ENCODE peak calls at places on chromosomes 11 and 22, in eight cellular contexts. One of them, this sample, is unnamed.

GRCh38 chr11:15145635-15146034 is 30.9 kb downstream of the INSC start:
- DNase-seq in spleen: no peak
- DNase-seq in ovary: no peak
- DNase-seq in IMR-90: no peak
- DNase-seq in heart left ventricle: no peak
- DNase-seq in uterus: no peak
- DNase-seq in K562: no peak
- DNase-seq in breast epithelium: no peak
- DNase-seq in this sample: no peak

GRCh38 chr11:8357505-8357888 is 93.8 kb upstream of the LMO1 start:
- DNase-seq in spleen: peak; percentile 61
- DNase-seq in ovary: no peak
- DNase-seq in IMR-90: no peak
- DNase-seq in heart left ventricle: no peak
- DNase-seq in uterus: no peak
- DNase-seq in K562: no peak
- DNase-seq in breast epithelium: no peak
- DNase-seq in this sample: no peak

GRCh38 chr11:19345848-19346681 is 105.3 kb upstream of the E2F8 start:
- DNase-seq in spleen: peak; percentile 69
- DNase-seq in ovary: no peak
- DNase-seq in IMR-90: no peak
- DNase-seq in heart left ventricle: peak; percentile 29
- DNase-seq in uterus: no peak
- DNase-seq in K562: no peak
- DNase-seq in breast epithelium: no peak
- DNase-seq in this sample: no peak

GRCh38 chr11:66289548-66290331 is 797 bp upstream of the YIF1A start:
- DNase-seq in spleen: no peak
- DNase-seq in ovary: no peak
- DNase-seq in IMR-90: no peak
- DNase-seq in heart left ventricle: peak; percentile 83
- DNase-seq in uterus: no peak
- DNase-seq in K562: peak; percentile 86
- DNase-seq in breast epithelium: peak; percentile 72
- DNase-seq in this sample: peak; percentile 77

GRCh38 chr22:33108037-33108436 is 49.9 kb upstream of the SYN3 start:
- DNase-seq in spleen: no peak
- DNase-seq in ovary: no peak
- DNase-seq in IMR-90: no peak
- DNase-seq in heart left ventricle: no peak
- DNase-seq in uterus: no peak
- DNase-seq in K562: no peak
- DNase-seq in breast epithelium: no peak
- DNase-seq in this sample: no peak

GRCh38 chr11:46697303-46697702 is 3.1 kb downstream of the ARHGAP1 start:
- DNase-seq in spleen: no peak
- DNase-seq in ovary: no peak
- DNase-seq in IMR-90: no peak
- DNase-seq in heart left ventricle: no peak
- DNase-seq in uterus: no peak
- DNase-seq in K562: no peak
- DNase-seq in breast epithelium: no peak
- DNase-seq in this sample: no peak

GRCh38 chr11:118691926-118692830 is 12.7 kb upstream of the TREH start:
- DNase-seq in spleen: peak; percentile 80
- DNase-seq in ovary: no peak
- DNase-seq in IMR-90: peak; percentile 67
- DNase-seq in heart left ventricle: no peak
- DNase-seq in uterus: no peak
- DNase-seq in K562: no peak
- DNase-seq in breast epithelium: no peak
- DNase-seq in this sample: no peak

GRCh38 chr11:78588517-78588916 is 13.9 kb upstream of the NARS2 start:
- DNase-seq in spleen: no peak
- DNase-seq in ovary: no peak
- DNase-seq in IMR-90: no peak
- DNase-seq in heart left ventricle: no peak
- DNase-seq in uterus: no peak
- DNase-seq in K562: no peak
- DNase-seq in breast epithelium: no peak
- DNase-seq in this sample: no peak

GRCh38 chr11:88553204-88553603 is 215.7 kb upstream of the CTSC start:
- DNase-seq in spleen: no peak
- DNase-seq in ovary: no peak
- DNase-seq in IMR-90: peak; percentile 49
- DNase-seq in heart left ventricle: no peak
- DNase-seq in uterus: no peak
- DNase-seq in K562: no peak
- DNase-seq in breast epithelium: no peak
- DNase-seq in this sample: no peak

GRCh38 chr11:130449996-130450419 is 1.6 kb downstream of the ADAMTS15 start:
- DNase-seq in spleen: no peak
- DNase-seq in ovary: peak; percentile 83
- DNase-seq in IMR-90: peak; percentile 82
- DNase-seq in heart left ventricle: peak; percentile 94
- DNase-seq in uterus: peak; percentile 89
- DNase-seq in K562: peak; percentile 5
- DNase-seq in breast epithelium: peak; percentile 86
- DNase-seq in this sample: peak; percentile 88

GRCh38 chr11:69511358-69512015 is 30.0 kb downstream of the LINC01488 start:
- DNase-seq in spleen: peak; percentile 29
- DNase-seq in ovary: no peak
- DNase-seq in IMR-90: no peak
- DNase-seq in heart left ventricle: no peak
- DNase-seq in uterus: no peak
- DNase-seq in K562: no peak
- DNase-seq in breast epithelium: no peak
- DNase-seq in this sample: no peak

GRCh38 chr11:10856689-10857603 is 907 bp downstream of the ZBED5 start:
- DNase-seq in spleen: no peak
- DNase-seq in ovary: no peak
- DNase-seq in IMR-90: peak; percentile 28
- DNase-seq in heart left ventricle: peak; percentile 54
- DNase-seq in uterus: no peak
- DNase-seq in K562: peak; percentile 73
- DNase-seq in breast epithelium: no peak
- DNase-seq in this sample: peak; percentile 71

GRCh38 chr22:41998361-41999261 is at the start of gene WBP2NL:
- DNase-seq in spleen: peak; percentile 96
- DNase-seq in ovary: peak; percentile 84
- DNase-seq in IMR-90: peak; percentile 51
- DNase-seq in heart left ventricle: peak; percentile 85
- DNase-seq in uterus: peak; percentile 67
- DNase-seq in K562: peak; percentile 34
- DNase-seq in breast epithelium: peak; percentile 87
- DNase-seq in this sample: peak; percentile 94

GRCh38 chr11:111148953-111149352 is 96.6 kb upstream of the POU2AF2 start:
- DNase-seq in spleen: no peak
- DNase-seq in ovary: no peak
- DNase-seq in IMR-90: peak; percentile 37
- DNase-seq in heart left ventricle: no peak
- DNase-seq in uterus: no peak
- DNase-seq in K562: no peak
- DNase-seq in breast epithelium: no peak
- DNase-seq in this sample: no peak

GRCh38 chr11:9717040-9717357 is 53.1 kb downstream of the SWAP70 start:
- DNase-seq in spleen: no peak
- DNase-seq in ovary: no peak
- DNase-seq in IMR-90: no peak
- DNase-seq in heart left ventricle: no peak
- DNase-seq in uterus: no peak
- DNase-seq in K562: no peak
- DNase-seq in breast epithelium: no peak
- DNase-seq in this sample: no peak

GRCh38 chr22:21044931-21045584 is 688 bp upstream of the LRRC74B start:
- DNase-seq in spleen: peak; percentile 79
- DNase-seq in ovary: no peak
- DNase-seq in IMR-90: peak; percentile 65
- DNase-seq in heart left ventricle: peak; percentile 48
- DNase-seq in uterus: no peak
- DNase-seq in K562: peak; percentile 66
- DNase-seq in breast epithelium: no peak
- DNase-seq in this sample: no peak
- TF ChIP-seq POLR2A in spleen: no peak
- TF ChIP-seq POLR2A in ovary: no peak
- TF ChIP-seq POLR2A in IMR-90: no peak
- TF ChIP-seq POLR2A in heart left ventricle: no peak
- TF ChIP-seq POLR2A in uterus: no peak
- TF ChIP-seq POLR2A in K562: no peak
- TF ChIP-seq POLR2A in breast epithelium: no peak
- TF ChIP-seq POLR2A in this sample: no peak

DNA sequence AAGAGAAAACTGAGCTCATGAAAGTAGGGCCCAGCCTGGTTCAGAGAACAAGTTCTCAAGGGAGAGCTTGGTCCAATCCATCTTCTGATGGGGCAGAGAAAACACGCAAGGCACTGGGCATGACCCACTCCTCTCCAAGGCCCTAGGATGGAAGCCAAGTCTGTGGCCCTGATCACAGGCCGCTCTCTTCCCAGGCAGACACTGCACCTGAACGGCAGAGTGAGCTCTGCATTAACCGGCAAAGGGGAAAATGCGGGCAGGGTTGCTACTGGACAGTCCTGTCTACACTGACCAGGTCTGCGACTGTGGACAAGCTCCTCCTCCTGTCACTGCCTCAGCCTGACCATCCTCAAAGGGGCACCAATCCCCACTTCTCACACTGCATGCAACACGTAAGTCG is 49.3 kb downstream of the SGSM3 start:
- DNase-seq in spleen: peak; percentile 62
- DNase-seq in ovary: no peak
- DNase-seq in IMR-90: no peak
- DNase-seq in heart left ventricle: no peak
- DNase-seq in uterus: no peak
- DNase-seq in K562: no peak
- DNase-seq in breast epithelium: peak; percentile 12
- DNase-seq in this sample: no peak
- H3K27ac ChIP-seq in spleen: no peak overlapping the region
- H3K27ac ChIP-seq in ovary: no peak overlapping the region
- H3K27ac ChIP-seq in IMR-90: no peak overlapping the region
- H3K27ac ChIP-seq in heart left ventricle: no peak overlapping the region
- H3K27ac ChIP-seq in uterus: no peak overlapping the region
- H3K27ac ChIP-seq in K562: no peak overlapping the region
- H3K27ac ChIP-seq in breast epithelium: no peak overlapping the region
- H3K27ac ChIP-seq in this sample: no peak overlapping the region

GRCh38 chr22:19175602-19176174 is 2.8 kb downstream of the SLC25A1 start:
- DNase-seq in spleen: no peak
- DNase-seq in ovary: no peak
- DNase-seq in IMR-90: no peak
- DNase-seq in heart left ventricle: no peak
- DNase-seq in uterus: no peak
- DNase-seq in K562: peak; percentile 79
- DNase-seq in breast epithelium: no peak
- DNase-seq in this sample: no peak
- TF ChIP-seq POLR2A in spleen: no peak
- TF ChIP-seq POLR2A in ovary: no peak
- TF ChIP-seq POLR2A in IMR-90: no peak
- TF ChIP-seq POLR2A in heart left ventricle: no peak
- TF ChIP-seq POLR2A in uterus: no peak
- TF ChIP-seq POLR2A in K562: no peak
- TF ChIP-seq POLR2A in breast epithelium: no peak
- TF ChIP-seq POLR2A in this sample: no peak

GRCh38 chr22:23519442-23520177 is 60.5 kb downstream of the IGLL1 start:
- DNase-seq in spleen: peak; percentile 66
- DNase-seq in ovary: peak; percentile 52
- DNase-seq in IMR-90: no peak
- DNase-seq in heart left ventricle: no peak
- DNase-seq in uterus: no peak
- DNase-seq in K562: no peak
- DNase-seq in breast epithelium: no peak
- DNase-seq in this sample: no peak
- H3K27ac ChIP-seq in spleen: no peak overlapping the region
- H3K27ac ChIP-seq in ovary: peak overlapping the region; percentile 91
- H3K27ac ChIP-seq in IMR-90: no peak overlapping the region
- H3K27ac ChIP-seq in heart left ventricle: no peak overlapping the region
- H3K27ac ChIP-seq in uterus: no peak overlapping the region
- H3K27ac ChIP-seq in K562: no peak overlapping the region
- H3K27ac ChIP-seq in breast epithelium: no peak overlapping the region
- H3K27ac ChIP-seq in this sample: peak overlapping the region; percentile 99

DNA sequence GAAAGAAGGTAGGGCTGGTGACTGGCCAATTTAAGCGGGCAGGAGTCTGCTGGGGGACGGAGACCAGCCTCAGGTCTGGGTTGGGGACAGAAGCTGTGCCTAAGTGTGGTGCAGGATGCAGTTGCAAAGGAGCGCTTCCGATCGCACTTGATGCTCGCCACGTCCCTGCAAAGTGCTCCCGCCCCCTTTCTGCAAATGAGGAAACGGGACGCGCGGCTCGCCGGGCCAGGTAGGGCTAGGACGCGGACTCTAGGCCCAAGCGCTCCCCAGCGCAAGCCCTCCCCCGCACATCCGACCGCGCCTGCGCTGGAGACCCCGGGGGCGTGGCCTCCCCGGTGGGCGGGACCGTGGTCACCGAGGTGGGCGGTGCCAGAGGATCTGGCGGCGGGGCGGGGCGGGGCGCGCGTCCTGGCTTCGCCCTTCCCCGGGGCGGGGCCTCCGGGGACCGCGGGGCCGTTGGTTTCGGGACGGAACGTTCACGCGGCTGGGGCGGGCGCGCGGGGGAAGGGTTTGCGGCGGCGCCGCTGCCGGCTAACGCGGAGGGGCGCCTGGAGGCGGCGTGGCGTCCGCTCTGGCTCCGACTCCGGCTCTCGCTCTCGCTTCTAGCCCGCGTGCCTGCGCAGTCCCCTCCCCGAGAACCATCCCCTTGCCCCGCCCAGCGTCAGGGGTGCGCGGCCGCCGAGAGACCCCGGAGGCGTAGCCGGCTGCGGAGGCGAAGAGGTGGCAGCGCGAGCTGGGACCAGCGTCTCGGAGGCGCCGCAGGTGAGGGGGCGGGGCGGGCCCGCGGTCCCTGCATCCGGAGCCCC is at the start of gene FAM118A:
- DNase-seq in spleen: peak; percentile 98
- DNase-seq in ovary: peak; percentile 97
- DNase-seq in IMR-90: peak; percentile 88
- DNase-seq in heart left ventricle: peak; percentile 92
- DNase-seq in uterus: peak; percentile 95
- DNase-seq in K562: peak; percentile 91
- DNase-seq in breast epithelium: peak; percentile 94
- DNase-seq in this sample: peak; percentile 94
- TF ChIP-seq POLR2A in spleen: no peak
- TF ChIP-seq POLR2A in ovary: peak; percentile 74
- TF ChIP-seq POLR2A in IMR-90: peak; percentile 67
- TF ChIP-seq POLR2A in heart left ventricle: no peak
- TF ChIP-seq POLR2A in uterus: peak; percentile 85
- TF ChIP-seq POLR2A in K562: peak; percentile 76
- TF ChIP-seq POLR2A in breast epithelium: peak; percentile 55
- TF ChIP-seq POLR2A in this sample: peak; percentile 27

DNA sequence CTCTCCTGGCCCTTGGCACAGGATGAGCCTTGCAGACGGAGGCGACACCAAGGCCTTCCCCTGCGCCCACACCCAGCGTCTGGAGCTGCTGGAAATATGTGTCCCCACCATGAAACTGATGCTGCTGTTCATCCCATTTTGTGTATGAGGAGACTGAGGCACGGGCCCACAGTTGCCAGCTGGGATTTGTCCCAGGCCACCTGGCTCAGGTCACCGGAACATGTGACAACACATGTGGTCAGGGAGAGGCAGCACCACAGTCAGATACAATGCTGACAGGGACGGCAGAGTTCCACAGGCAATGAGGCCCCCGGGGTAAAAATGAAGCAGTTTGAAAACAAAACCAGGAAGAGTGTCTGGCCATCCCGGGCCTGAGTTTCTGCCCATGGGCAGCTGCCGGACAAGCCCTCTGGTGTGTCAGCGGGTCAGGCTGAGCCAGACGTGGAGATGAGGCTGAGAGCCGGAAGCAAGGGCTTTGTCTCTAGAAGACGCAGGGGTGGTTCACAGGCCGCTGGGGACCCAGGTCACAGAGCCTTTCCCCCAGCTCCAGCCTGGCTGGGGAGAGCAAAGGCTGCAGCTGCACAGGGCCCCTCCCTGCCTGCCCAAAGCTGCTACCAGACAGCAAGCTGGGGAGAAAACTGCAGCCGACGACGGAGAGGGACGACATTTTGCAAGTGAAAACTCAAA is 80.7 kb downstream of the CDKN1C start:
- DNase-seq in spleen: peak; percentile 51
- DNase-seq in ovary: peak; percentile 39
- DNase-seq in IMR-90: no peak
- DNase-seq in heart left ventricle: peak; percentile 76
- DNase-seq in uterus: peak; percentile 16
- DNase-seq in K562: no peak
- DNase-seq in breast epithelium: peak; percentile 51
- DNase-seq in this sample: peak; percentile 12
- H3K27ac ChIP-seq in spleen: no peak overlapping the region
- H3K27ac ChIP-seq in ovary: no peak overlapping the region
- H3K27ac ChIP-seq in IMR-90: no peak overlapping the region
- H3K27ac ChIP-seq in heart left ventricle: peak overlapping the region; percentile 82
- H3K27ac ChIP-seq in uterus: peak overlapping the region; percentile 80
- H3K27ac ChIP-seq in K562: no peak overlapping the region
- H3K27ac ChIP-seq in breast epithelium: peak overlapping the region; percentile 93
- H3K27ac ChIP-seq in this sample: no peak overlapping the region